ENCODE peak calls at places on chromosomes 12 and 14, in five cellular contexts. P, T, Y, R and B are unnamed samples.

GRCh38 chr14:64591809-64592208 is 42.0 kb downstream of the PPP1R36 start:
- DNase-seq in P (no peak), T (no peak), Y (no peak), R (no peak), B (no peak)

GRCh38 chr12:28171356-28172060 is 18.7 kb upstream of the CCDC91 start:
- DNase-seq in P (no peak), T (no peak), Y (no peak), R (no peak), B (no peak)

GRCh38 chr14:78157855-78158436 is 12.2 kb upstream of the NRXN3 start:
- DNase-seq in P (no peak), T (no peak), Y (peak; percentile 28), R (peak; percentile 3), B (no peak)

GRCh38 chr12:10718279-10718821 is 4.8 kb downstream of the YBX3 start:
- DNase-seq in P (no peak), T (no peak), Y (peak; percentile 60), R (peak; percentile 23), B (peak; percentile 26)

GRCh38 chr12:121953695-121954094 is 35.3 kb downstream of the CFAP251 start:
- DNase-seq in P (no peak), T (no peak), Y (no peak), R (no peak), B (no peak)

GRCh38 chr14:92903359-92903758 is 19.6 kb upstream of the CHGA start:
- DNase-seq in P (no peak), T (no peak), Y (no peak), R (no peak), B (no peak)

GRCh38 chr12:52086944-52087835 is 7.7 kb downstream of the SMIM41 start:
- DNase-seq in P (no peak), T (no peak), Y (no peak), R (no peak), B (no peak)

GRCh38 chr14:106044949-106045596 is 518.7 kb downstream of the TMEM121 start:
- DNase-seq in P (peak; percentile 62), T (peak; percentile 25), Y (no peak), R (peak; percentile 62), B (peak; percentile 29)

GRCh38 chr14:60250318-60251035 is 1.5 kb downstream of the PPM1A start:
- DNase-seq in P (no peak), T (no peak), Y (peak; percentile 38), R (peak; percentile 25), B (peak; percentile 67)

GRCh38 chr14:22226381-22226780 is 362.6 kb downstream of the DAD1 start:
- DNase-seq in P (peak; percentile 8), T (no peak), Y (no peak), R (no peak), B (no peak)

GRCh38 chr12:109492371-109492770 is 14.9 kb downstream of the UBE3B start:
- DNase-seq in P (no peak), T (no peak), Y (peak; percentile 52), R (no peak), B (no peak)

GRCh38 chr14:101119830-101120571 is 216.5 kb upstream of the RTL1 start:
- DNase-seq in P (no peak), T (peak; percentile 17), Y (no peak), R (no peak), B (no peak)

GRCh38 chr14:34450958-34451357 is 11.1 kb downstream of the SPTSSA start:
- DNase-seq in P (no peak), T (no peak), Y (no peak), R (peak; percentile 8), B (no peak)

GRCh38 chr14:103279129-103280025 is 54.7 kb upstream of the EIF5 start:
- DNase-seq in P (no peak), T (no peak), Y (no peak), R (no peak), B (no peak)

GRCh38 chr14:101005447-101005846 is 101.9 kb upstream of the RTL1 start:
- DNase-seq in P (no peak), T (peak; percentile 75), Y (no peak), R (no peak), B (no peak)

GRCh38 chr12:81992461-81992860 is 233.3 kb upstream of the PPFIA2 start:
- DNase-seq in P (peak; percentile 5), T (peak; percentile 30), Y (peak; percentile 54), R (peak; percentile 44), B (peak; percentile 16)

GRCh38 chr14:96088131-96088880 is 49.1 kb downstream of the C14orf132 start:
- DNase-seq in P (no peak), T (no peak), Y (no peak), R (no peak), B (no peak)

GRCh38 chr14:67269338-67270060 is 28.3 kb downstream of the PALS1 start:
- DNase-seq in P (no peak), T (no peak), Y (no peak), R (no peak), B (peak; percentile 13)

GRCh38 chr14:54438703-54439102 is 2.5 kb downstream of the CNIH1 start:
- DNase-seq in P (no peak), T (no peak), Y (no peak), R (no peak), B (no peak)

GRCh38 chr12:57724936-57725740 is 13.4 kb downstream of the AGAP2 start:
- DNase-seq in P (no peak), T (no peak), Y (no peak), R (no peak), B (no peak)

GRCh38 chr12:92356405-92356804 is 210.8 kb upstream of the BTG1 start:
- DNase-seq in P (no peak), T (no peak), Y (no peak), R (no peak), B (no peak)

GRCh38 chr12:62848418-62848817 is 86.5 kb downstream of the PPM1H start:
- DNase-seq in P (no peak), T (no peak), Y (peak; percentile 67), R (no peak), B (peak; percentile 93)

GRCh38 chr14:26204954-26205479 is 392.8 kb downstream of the NOVA1 start:
- DNase-seq in P (no peak), T (peak; percentile 21), Y (no peak), R (no peak), B (no peak)

GRCh38 chr14:99602054-99602787 is 1.8 kb downstream of the CCDC85C start:
- DNase-seq in P (no peak), T (no peak), Y (no peak), R (peak; percentile 36), B (peak; percentile 19)

GRCh38 chr14:51929156-51929555 is 60.2 kb upstream of the RTRAF start:
- DNase-seq in P (no peak), T (no peak), Y (no peak), R (no peak), B (no peak)

GRCh38 chr14:86787782-86788181 is 1205.2 kb downstream of the GALC start:
- DNase-seq in P (no peak), T (no peak), Y (peak; percentile 10), R (no peak), B (peak; percentile 30)

GRCh38 chr14:88614218-88614907 is 51.5 kb downstream of the ZC3H14 start:
- DNase-seq in P (no peak), T (no peak), Y (no peak), R (no peak), B (no peak)

GRCh38 chr14:65817011-65817410 is 404.5 kb downstream of the FUT8 start:
- DNase-seq in P (no peak), T (no peak), Y (no peak), R (no peak), B (no peak)